ENCODE peak calls at places on chromosomes 2 and 18, in four cellular contexts. V is A549, D is sigmoid colon, F is stomach. W is an unnamed sample. For H3K4me1, the result is how much of the 10 kb centered on the place peaks cover.

GRCh38 chr18:31294199-31294747 is 23.7 kb upstream of the DSG1 start:
- DNase-seq in V (no peak), D (no peak), F (no peak), W (no peak)

GRCh38 chr2:201674298-201674697 is 24.1 kb downstream of the MPP4 start:
- DNase-seq in V (no peak), D (no peak), F (no peak), W (no peak)

GRCh38 chr2:15142069-15142689 is 419.0 kb downstream of the NBAS start:
- DNase-seq in V (no peak), D (no peak), F (no peak), W (peak)

GRCh38 chr2:237664151-237664550 is 36.8 kb downstream of the LRRFIP1 start:
- DNase-seq in V (no peak), D (no peak), F (no peak), W (no peak)

GRCh38 chr2:102070058-102070642 is 72.4 kb upstream of the IL1R1 start:
- DNase-seq in V (peak), D (peak), F (peak), W (peak)

GRCh38 chr18:54805571-54806334 is 22.5 kb upstream of the RAB27B start:
- DNase-seq in V (peak), D (no peak), F (no peak), W (no peak)

GRCh38 chr18:34783485-34783884 is 73.4 kb downstream of the DTNA start:
- DNase-seq in V (no peak), D (no peak), F (no peak), W (no peak)

GRCh38 chr2:27842894-27843293 is 47.3 kb downstream of the RBKS start:
- DNase-seq in V (no peak), D (no peak), F (no peak), W (no peak)

GRCh38 chr18:13308369-13308768 is 89.8 kb downstream of the LDLRAD4 start:
- DNase-seq in V (no peak), D (no peak), F (no peak), W (no peak)

GRCh38 chr2:128724994-128725393 is 406.3 kb upstream of the HS6ST1 start:
- DNase-seq in V (no peak), D (no peak), F (no peak), W (no peak)

GRCh38 chr2:174835797-174836255 is 71.6 kb upstream of the CHRNA1 start:
- DNase-seq in V (no peak), D (no peak), F (no peak), W (no peak)

GRCh38 chr2:6080837-6081541 is 388.8 kb downstream of the SOX11 start:
- DNase-seq in V (no peak), D (no peak), F (no peak), W (no peak)

GRCh38 chr2:24491626-24492282 is 700 bp downstream of the NCOA1 start:
- DNase-seq in V (no peak), D (peak), F (peak), W (peak)

GRCh38 chr2:101871480-101871879 is 120.3 kb upstream of the IL1R2 start:
- DNase-seq in V (no peak), D (no peak), F (no peak), W (no peak)

GRCh38 chr2:174009488-174010223 is 44.5 kb upstream of the SP3 start:
- DNase-seq in V (no peak), D (no peak), F (no peak), W (no peak)

GRCh38 chr18:6609882-6610281 is 119.6 kb upstream of the ARHGAP28 start:
- DNase-seq in V (no peak), D (no peak), F (no peak), W (no peak)

GRCh38 chr2:222613715-222614331 is 42.1 kb downstream of the FARSB start:
- DNase-seq in V (peak), D (no peak), F (no peak), W (no peak)

GRCh38 chr2:168375195-168375798 is 80.8 kb upstream of the CERS6 start:
- DNase-seq in V (peak), D (no peak), F (no peak), W (no peak)

GRCh38 chr2:177669625-177670330 is 277.2 kb downstream of the AGPS start:
- DNase-seq in V (no peak), D (no peak), F (no peak), W (no peak)

GRCh38 chr2:23713352-23713751 is 213.6 kb downstream of the ATAD2B start:
- DNase-seq in V (no peak), D (no peak), F (no peak), W (no peak)

GRCh38 chr18:45164551-45164950 is 450.7 kb upstream of the SLC14A2 start:
- DNase-seq in V (no peak), D (no peak), F (no peak), W (no peak)

GRCh38 chr18:45166341-45167108 is 448.8 kb upstream of the SLC14A2 start:
- DNase-seq in V (peak), D (no peak), F (no peak), W (peak)

GRCh38 chr18:24054130-24054529 is 39.6 kb downstream of the TTC39C start:
- DNase-seq in V (no peak), D (no peak), F (no peak), W (no peak)

GRCh38 chr2:182077451-182078142 is 91.9 kb downstream of the PPP1R1C start:
- DNase-seq in V (peak), D (no peak), F (peak), W (peak)

GRCh38 chr18:71027531-71027930 is 738.7 kb downstream of the SOCS6 start:
- DNase-seq in V (no peak), D (no peak), F (no peak), W (no peak)

GRCh38 chr2:151767536-151767935 is 33.3 kb upstream of the NEB start:
- DNase-seq in V (no peak), D (no peak), F (no peak), W (no peak)

GRCh38 chr2:128449226-128450061 is 130.8 kb upstream of the HS6ST1 start:
- DNase-seq in V (no peak), D (peak), F (peak), W (no peak)

GRCh38 chr2:71277536-71278103 is 50.7 kb upstream of the PAIP2B start:
- DNase-seq in V (peak), D (no peak), F (no peak), W (peak)

GRCh38 chr2:219308142-219309093 is 783 bp downstream of the PTPRN start:
- DNase-seq in V (peak), D (no peak), F (peak), W (peak)
- H3K4me3 ChIP-seq in V (peak), D (no peak), F (no peak), W (no peak)

GRCh38 chr2:207619764-207620203 is 5.4 kb downstream of the METTL21A start:
- DNase-seq in V (no peak), D (no peak), F (no peak), W (no peak)

GRCh38 chr2:207629553-207629952 is 4.4 kb upstream of the METTL21A start:
- DNase-seq in V (no peak), D (no peak), F (no peak), W (no peak)

GRCh38 chr2:207625014-207625755 is at the start of gene METTL21A:
- DNase-seq in V (peak), D (peak), F (peak), W (peak)

GRCh38 chr2:207621640-207622039 is 3.6 kb downstream of the METTL21A start:
- DNase-seq in V (no peak), D (no peak), F (no peak), W (no peak)

DNA sequence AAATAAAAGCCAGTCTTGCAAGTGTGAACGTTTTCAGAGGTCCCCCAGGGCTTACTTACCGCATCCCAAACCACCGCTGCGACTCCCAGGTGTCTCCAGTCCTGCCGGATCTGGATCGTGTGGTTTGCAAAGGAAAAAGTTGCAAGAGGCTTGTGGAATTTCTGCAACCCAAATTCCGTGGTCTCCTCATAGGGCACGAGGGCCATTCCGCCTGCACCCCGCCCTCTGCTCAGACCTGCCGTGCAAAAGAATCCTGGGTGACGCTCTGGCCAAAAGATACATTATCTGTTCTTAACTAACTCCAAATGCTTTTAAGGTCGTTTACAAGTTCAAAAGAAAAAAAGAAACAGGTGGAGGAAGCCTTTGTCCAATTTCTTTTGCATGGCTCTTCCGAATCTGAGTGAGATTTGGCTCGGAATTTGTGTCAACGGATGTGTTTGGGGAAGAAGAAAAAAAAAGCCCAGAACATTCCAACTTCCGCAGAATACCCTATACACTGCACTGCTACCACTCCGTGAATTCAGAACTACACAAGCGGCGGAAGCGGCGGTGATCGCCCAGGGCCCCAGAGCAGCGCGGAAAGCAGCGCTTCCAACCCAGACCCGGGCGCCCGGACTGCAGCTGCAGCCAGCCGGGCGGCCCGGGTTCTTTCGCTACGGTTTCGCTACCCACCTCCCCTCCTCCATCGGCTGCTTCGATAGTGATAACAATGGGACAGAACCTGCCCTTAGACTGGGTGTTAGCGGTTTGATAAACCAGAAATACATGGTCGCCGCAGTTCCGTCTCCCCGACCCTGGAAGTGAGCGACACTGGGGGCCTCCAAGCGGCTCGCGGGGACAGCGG is 802 bp downstream of the METTL21A start:
- DNase-seq in V (peak), D (peak), F (peak), W (peak)
- H3K4me1 ChIP-seq in V (under half), D (under half), F (under half), W (under half)

DNA sequence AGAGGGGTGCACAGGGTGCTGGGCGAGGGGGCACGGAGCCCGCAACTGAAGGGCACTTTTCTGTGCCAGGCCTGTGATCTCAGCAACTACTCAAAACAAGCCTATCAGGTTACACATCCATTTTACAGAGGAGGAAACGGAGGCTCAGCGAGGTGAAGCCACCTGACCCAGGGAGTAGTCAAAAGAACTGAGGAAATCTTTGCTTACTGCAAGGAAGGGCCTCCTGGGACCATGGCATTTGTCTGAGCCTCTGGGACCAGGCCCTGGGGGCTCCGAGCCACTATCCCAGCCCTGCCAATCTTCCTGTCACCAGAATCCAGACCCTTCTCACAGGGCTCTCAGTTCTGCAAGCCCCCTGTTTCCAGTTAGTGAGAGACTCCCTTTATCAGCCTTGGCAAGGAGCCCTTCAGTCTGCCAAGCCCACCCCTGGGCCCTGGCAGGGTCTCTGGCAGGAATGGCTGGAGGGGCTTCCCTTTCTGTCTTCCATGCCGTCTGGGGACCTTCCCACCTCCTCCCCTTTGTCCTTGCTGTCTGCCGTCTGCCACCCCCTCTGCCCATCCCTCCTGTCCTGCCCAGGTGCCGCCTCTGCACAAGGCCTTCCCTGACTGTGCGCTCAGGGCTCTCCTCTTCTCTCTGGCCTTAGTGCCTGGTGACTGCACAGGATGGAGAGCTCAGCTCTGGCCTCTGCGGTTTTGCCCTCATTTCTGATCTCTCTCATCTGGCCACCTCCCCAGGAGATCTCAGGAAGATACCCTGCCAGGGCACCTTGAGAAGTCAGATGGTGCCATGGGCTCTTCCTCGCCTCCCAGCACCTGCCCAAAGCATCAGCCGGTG is 194.7 kb upstream of the GLI2 start:
- DNase-seq in V (no peak), D (no peak), F (no peak), W (no peak)
- TF ChIP-seq EP300 in V (no peak), D (no peak), F (no peak), W (no peak)

GRCh38 chr2:226118471-226119429 is 680.9 kb downstream of the IRS1 start:
- DNase-seq in V (peak), D (peak), F (no peak), W (no peak)
- H3K4me3 ChIP-seq in V (peak), D (no peak), F (no peak), W (no peak)

GRCh38 chr2:239372835-239373234 is 28.0 kb downstream of the HDAC4 start:
- DNase-seq in V (no peak), D (peak), F (no peak), W (no peak)
- H3K4me1 ChIP-seq in V (under half), D (under half), F (under half), W (under half)

GRCh38 chr2:10368491-10369231 is 66.0 kb downstream of the HPCAL1 start:
- DNase-seq in V (no peak), D (no peak), F (peak), W (no peak)
- TF ChIP-seq EP300 in V (no peak), D (no peak), F (no peak), W (no peak)

GRCh38 chr2:233840520-233840919 is 13.8 kb downstream of the HJURP start:
- DNase-seq in V (no peak), D (no peak), F (peak), W (no peak)

GRCh38 chr2:233838251-233838650 is 16.1 kb downstream of the HJURP start:
- DNase-seq in V (no peak), D (peak), F (peak), W (peak)

GRCh38 chr2:233839447-233839820 is 14.9 kb downstream of the HJURP start:
- DNase-seq in V (no peak), D (no peak), F (no peak), W (no peak)

GRCh38 chr2:233837694-233838229 is 16.6 kb downstream of the HJURP start:
- DNase-seq in V (no peak), D (no peak), F (no peak), W (no peak)

GRCh38 chr2:233838726-233839446 is 15.4 kb downstream of the HJURP start:
- DNase-seq in V (no peak), D (no peak), F (peak), W (no peak)
- H3K4me3 ChIP-seq in V (no peak), D (no peak), F (no peak), W (no peak)

DNA sequence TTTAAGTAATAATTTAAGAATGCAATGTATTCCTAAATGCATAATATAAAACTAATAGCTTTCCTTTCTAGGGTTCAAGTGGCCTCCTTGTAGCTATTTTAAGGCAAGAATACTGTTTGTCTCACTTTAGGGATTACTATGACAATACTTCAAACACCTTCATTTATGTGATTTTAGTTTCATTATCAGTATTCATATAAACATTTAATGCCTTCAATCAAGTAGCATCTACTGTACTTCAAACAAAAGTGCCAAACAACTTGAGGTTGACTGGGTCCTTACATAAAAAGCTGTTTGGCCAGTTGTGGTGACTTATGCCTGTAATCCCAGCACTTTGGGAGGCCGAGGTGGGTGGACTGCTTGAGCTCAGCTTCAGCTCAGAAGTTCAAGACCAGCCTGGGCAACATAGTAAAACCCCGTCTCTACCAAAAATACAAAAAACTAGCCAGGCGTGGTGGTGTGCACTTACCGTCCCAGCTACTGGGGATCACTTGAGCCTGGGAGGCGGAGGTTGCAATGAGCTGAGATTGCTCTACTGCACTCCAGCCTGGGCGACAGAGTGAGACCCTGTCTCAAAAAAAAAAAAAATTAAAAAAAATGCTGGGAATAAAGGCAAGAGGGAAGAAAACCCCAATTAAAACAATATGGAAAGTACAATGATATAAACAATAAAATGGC is 9.3 kb downstream of the MEX3C start:
- DNase-seq in V (no peak), D (no peak), F (no peak), W (no peak)
- H3K4me1 ChIP-seq in V (under half), D (under half), F (under half), W (under half)

GRCh38 chr2:166135152-166135848 is 7.5 kb upstream of the SCN1A start:
- DNase-seq in V (no peak), D (no peak), F (no peak), W (no peak)
- TF ChIP-seq EP300 in V (no peak), D (no peak), F (no peak), W (no peak)